ENCODE peak calls at places on chromosomes 11 and 22, in four cellular contexts. W is A549, H is HepG2, L is GM12878. C is an unnamed sample.

GRCh38 chr22:29520851-29521250 is 32.7 kb downstream of the THOC5 start:
- DNase-seq in W (peak; percentile 14), H (no peak), L (no peak), C (no peak)

GRCh38 chr11:46413755-46414465 is 22.3 kb upstream of the CHRM4 start:
- DNase-seq in W (peak; percentile 67), H (peak; percentile 76), L (no peak), C (no peak)

GRCh38 chr11:503179-503981 is 3.7 kb downstream of the RNH1 start:
- DNase-seq in W (no peak), H (no peak), L (peak; percentile 38), C (no peak)

GRCh38 chr22:20037419-20037818 is 16.5 kb downstream of the TANGO2 start:
- DNase-seq in W (no peak), H (no peak), L (no peak), C (no peak)

GRCh38 chr11:6638437-6638836 is 17.2 kb downstream of the DCHS1 start:
- DNase-seq in W (no peak), H (no peak), L (no peak), C (no peak)

GRCh38 chr11:111735262-111736116 is 30.7 kb downstream of the PPP2R1B start:
- DNase-seq in W (peak; percentile 56), H (no peak), L (no peak), C (peak; percentile 88)

GRCh38 chr22:30286813-30287625 is 2.3 kb downstream of the CASTOR1 start:
- DNase-seq in W (peak; percentile 73), H (peak; percentile 45), L (no peak), C (peak; percentile 85)

GRCh38 chr11:34203377-34203801 is 98.0 kb downstream of the NAT10 start:
- DNase-seq in W (no peak), H (peak; percentile 44), L (no peak), C (no peak)

GRCh38 chr11:115892016-115892415 is 387.8 kb upstream of the CADM1 start:
- DNase-seq in W (no peak), H (no peak), L (no peak), C (no peak)

GRCh38 chr11:16610738-16611388 is 127.6 kb upstream of the C11orf58 start:
- DNase-seq in W (no peak), H (no peak), L (no peak), C (no peak)

GRCh38 chr11:30025396-30026139 is 8.7 kb upstream of the KCNA4 start:
- DNase-seq in W (no peak), H (no peak), L (no peak), C (no peak)

GRCh38 chr11:34558211-34558610 is 44.6 kb upstream of the ELF5 start:
- DNase-seq in W (no peak), H (no peak), L (no peak), C (no peak)

GRCh38 chr11:32421992-32422391 is 13.3 kb downstream of the WT1 start:
- DNase-seq in W (no peak), H (no peak), L (no peak), C (no peak)

GRCh38 chr11:122140535-122140934 is 24.5 kb upstream of the BLID start:
- DNase-seq in W (no peak), H (no peak), L (no peak), C (no peak)

GRCh38 chr22:37222440-37222971 is 10.2 kb upstream of the SSTR3 start:
- DNase-seq in W (no peak), H (no peak), L (no peak), C (no peak)

GRCh38 chr22:50530280-50530856 is 556 bp upstream of the TYMP start:
- DNase-seq in W (peak; percentile 89), H (peak; percentile 74), L (no peak), C (no peak)
- TF ChIP-seq PBX3 in W (no peak), H (peak; percentile 66), L (no peak), C (no peak)

GRCh38 chr11:135075740-135076139 is 663.7 kb upstream of the B3GAT1 start:
- DNase-seq in W (peak; percentile 83), H (peak; percentile 78), L (no peak), C (no peak)
- TF ChIP-seq PBX3 in W (no peak), H (no peak), L (no peak), C (no peak)

GRCh38 chr11:102761646-102762238 is 18.7 kb downstream of the MMP10 start:
- DNase-seq in W (no peak), H (no peak), L (no peak), C (no peak)

GRCh38 chr11:102763440-102763839 is 17.0 kb downstream of the MMP10 start:
- DNase-seq in W (no peak), H (no peak), L (no peak), C (no peak)

GRCh38 chr11:102762414-102762813 is 18.0 kb downstream of the MMP10 start:
- DNase-seq in W (no peak), H (no peak), L (no peak), C (no peak)

GRCh38 chr11:102757823-102758549 is 22.4 kb downstream of the MMP10 start:
- DNase-seq in W (no peak), H (no peak), L (no peak), C (no peak)

GRCh38 chr11:102760355-102761035 is 19.9 kb downstream of the MMP10 start:
- DNase-seq in W (peak; percentile 55), H (no peak), L (no peak), C (no peak)
- TF ChIP-seq PBX3 in W (no peak), H (no peak), L (no peak), C (peak; percentile 85)

GRCh38 chr11:72223615-72224586 is 666 bp upstream of the INPPL1 start:
- DNase-seq in W (peak; percentile 65), H (no peak), L (no peak), C (peak; percentile 84)
- TF ChIP-seq PBX3 in W (no peak), H (no peak), L (no peak), C (no peak)

GRCh38 chr11:120801801-120802689 is 221.9 kb upstream of the TBCEL start:
- DNase-seq in W (peak; percentile 38), H (peak; percentile 28), L (no peak), C (peak; percentile 83)
- TF ChIP-seq PBX3 in W (no peak), H (no peak), L (no peak), C (no peak)

DNA sequence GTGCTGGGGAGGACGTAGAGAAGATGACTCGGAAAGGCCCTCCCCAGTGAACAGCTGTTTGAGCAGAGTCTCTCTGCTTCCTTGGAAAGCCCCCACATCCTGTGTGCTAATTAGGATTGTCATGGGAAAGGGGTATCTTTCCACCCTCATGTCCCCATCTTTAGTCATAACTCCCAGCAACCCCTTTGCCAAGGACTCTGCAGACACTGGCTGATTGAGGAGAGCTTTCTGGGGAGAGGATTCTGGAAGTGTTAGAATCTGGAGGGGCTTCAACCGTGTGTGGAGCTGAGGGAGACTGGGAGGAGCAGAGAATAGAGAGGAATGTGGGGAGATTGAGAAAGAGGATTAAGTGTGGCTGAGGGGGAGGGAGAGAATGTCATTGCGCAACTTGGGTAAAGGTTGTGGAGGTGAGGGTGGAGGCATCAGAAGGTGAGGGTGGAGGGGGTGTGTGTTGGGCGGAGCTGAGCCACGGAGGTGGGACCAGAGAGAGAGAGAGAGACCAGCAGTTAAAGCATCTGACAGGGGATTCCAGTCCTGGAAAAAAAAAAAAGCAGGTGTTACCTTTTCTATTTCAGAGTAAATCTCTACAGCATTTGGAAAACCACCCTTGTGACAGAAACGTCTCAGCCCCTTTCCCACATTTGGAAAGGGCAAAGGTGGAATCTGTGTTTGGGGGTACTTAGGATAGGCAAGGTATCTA is 2.2 kb downstream of the DTX4 start:
- DNase-seq in W (no peak), H (peak; percentile 89), L (no peak), C (no peak)
- TF ChIP-seq PBX3 in W (no peak), H (no peak), L (no peak), C (no peak)

GRCh38 chr22:48820481-48821345 is 1007.0 kb downstream of the BRD1 start:
- DNase-seq in W (no peak), H (no peak), L (no peak), C (no peak)
- TF ChIP-seq PBX3 in W (no peak), H (no peak), L (no peak), C (no peak)